ENCODE peak calls at places on chromosomes 2 and 18, in four cellular contexts. One of them, this sample, is unnamed.

GRCh38 chr2:138155304-138155703 is 191.0 kb downstream of the HNMT start:
- DNase-seq in colonic mucosa: no peak
- DNase-seq in HCT116: no peak
- DNase-seq in cardiac fibroblast: no peak
- DNase-seq in this sample: no peak

GRCh38 chr2:232229917-232230310 is 148.6 kb upstream of the ALPP start:
- DNase-seq in HCT116: no peak
- DNase-seq in cardiac fibroblast: peak
- DNase-seq in colonic mucosa: no peak
- DNase-seq in this sample: peak

GRCh38 chr2:107412209-107412904 is 414.3 kb upstream of the RGPD4 start:
- DNase-seq in colonic mucosa: no peak
- DNase-seq in HCT116: no peak
- DNase-seq in cardiac fibroblast: peak
- DNase-seq in this sample: peak

GRCh38 chr2:209602259-209602658 is 169.4 kb upstream of the UNC80 start:
- DNase-seq in HCT116: no peak
- DNase-seq in colonic mucosa: no peak
- DNase-seq in cardiac fibroblast: no peak
- DNase-seq in this sample: no peak

GRCh38 chr2:58604096-58604495 is 363.0 kb upstream of the FANCL start:
- DNase-seq in colonic mucosa: no peak
- DNase-seq in cardiac fibroblast: no peak
- DNase-seq in HCT116: no peak
- DNase-seq in this sample: no peak

GRCh38 chr2:4134881-4135565 is 431.6 kb downstream of the DCDC2C start:
- DNase-seq in HCT116: no peak
- DNase-seq in cardiac fibroblast: no peak
- DNase-seq in colonic mucosa: no peak
- DNase-seq in this sample: no peak

GRCh38 chr2:714005-714741 is 37.0 kb upstream of the TMEM18 start:
- DNase-seq in colonic mucosa: peak
- DNase-seq in cardiac fibroblast: peak
- DNase-seq in HCT116: peak
- DNase-seq in this sample: peak

GRCh38 chr2:193695367-193695766 is 1500.6 kb upstream of the TMEFF2 start:
- DNase-seq in colonic mucosa: no peak
- DNase-seq in cardiac fibroblast: peak
- DNase-seq in HCT116: peak
- DNase-seq in this sample: peak

GRCh38 chr2:235541838-235542549 is 48.2 kb downstream of the AGAP1 start:
- DNase-seq in colonic mucosa: peak
- DNase-seq in HCT116: no peak
- DNase-seq in cardiac fibroblast: no peak
- DNase-seq in this sample: no peak

GRCh38 chr18:23894661-23895175 is 119.8 kb upstream of the TTC39C start:
- DNase-seq in HCT116: no peak
- DNase-seq in cardiac fibroblast: no peak
- DNase-seq in colonic mucosa: no peak
- DNase-seq in this sample: no peak

GRCh38 chr18:12657048-12657848 is 659 bp downstream of the SPIRE1 start:
- DNase-seq in HCT116: no peak
- DNase-seq in cardiac fibroblast: peak
- DNase-seq in colonic mucosa: no peak
- DNase-seq in this sample: peak

GRCh38 chr18:13258792-13259385 is 40.3 kb downstream of the LDLRAD4 start:
- DNase-seq in colonic mucosa: no peak
- DNase-seq in HCT116: no peak
- DNase-seq in cardiac fibroblast: no peak
- DNase-seq in this sample: no peak

GRCh38 chr2:240886678-240887574 is 9.0 kb downstream of the MAB21L4 start:
- DNase-seq in cardiac fibroblast: no peak
- DNase-seq in colonic mucosa: no peak
- DNase-seq in HCT116: no peak
- DNase-seq in this sample: no peak

GRCh38 chr18:68803371-68803770 is 5.5 kb downstream of the CCDC102B start:
- DNase-seq in colonic mucosa: peak
- DNase-seq in cardiac fibroblast: peak
- DNase-seq in HCT116: no peak
- DNase-seq in this sample: peak

GRCh38 chr18:44636241-44636640 is 44.4 kb upstream of the SETBP1 start:
- DNase-seq in cardiac fibroblast: no peak
- DNase-seq in colonic mucosa: no peak
- DNase-seq in HCT116: no peak
- DNase-seq in this sample: no peak

GRCh38 chr2:55452879-55453278 is 33.2 kb upstream of the CCDC88A start:
- DNase-seq in colonic mucosa: no peak
- DNase-seq in cardiac fibroblast: no peak
- DNase-seq in HCT116: no peak
- DNase-seq in this sample: no peak

DNA sequence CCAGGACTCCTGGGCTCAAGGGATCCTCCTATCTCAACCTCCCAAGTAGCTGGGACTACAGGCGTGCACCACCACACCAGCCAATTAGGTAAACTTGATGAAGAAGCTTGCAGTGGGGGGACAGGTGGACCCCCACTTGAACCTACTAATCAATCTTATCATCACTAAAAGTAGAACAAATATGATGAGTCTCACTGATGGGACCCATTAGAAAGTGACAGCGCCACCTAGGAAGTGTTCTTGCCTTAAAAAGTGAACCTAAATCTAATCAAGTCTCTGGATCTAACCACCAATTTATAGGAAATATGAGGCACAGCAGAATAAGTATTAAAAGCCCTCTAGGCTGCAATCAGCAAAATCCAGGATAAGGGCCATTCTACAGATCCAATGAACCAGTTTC is 79.2 kb downstream of the BIN1 start:
- DNase-seq in HCT116: no peak
- DNase-seq in colonic mucosa: no peak
- DNase-seq in cardiac fibroblast: no peak
- DNase-seq in this sample: no peak
- TF ChIP-seq CTCF in HCT116: peak
- TF ChIP-seq CTCF in colonic mucosa: no peak
- TF ChIP-seq CTCF in cardiac fibroblast: no peak
- TF ChIP-seq CTCF in this sample: no peak

GRCh38 chr18:5895886-5896740 is 791 bp upstream of the TMEM200C start:
- DNase-seq in cardiac fibroblast: no peak
- DNase-seq in colonic mucosa: no peak
- DNase-seq in HCT116: no peak
- DNase-seq in this sample: no peak
- H3K4me3 ChIP-seq in cardiac fibroblast: no peak
- H3K4me3 ChIP-seq in colonic mucosa: peak
- H3K4me3 ChIP-seq in HCT116: no peak
- H3K4me3 ChIP-seq in this sample: peak

GRCh38 chr2:15850534-15850933 is 89.8 kb upstream of the MYCN start:
- DNase-seq in colonic mucosa: no peak
- DNase-seq in cardiac fibroblast: no peak
- DNase-seq in HCT116: no peak
- DNase-seq in this sample: no peak
- TF ChIP-seq CTCF in colonic mucosa: no peak
- TF ChIP-seq CTCF in cardiac fibroblast: no peak
- TF ChIP-seq CTCF in HCT116: no peak
- TF ChIP-seq CTCF in this sample: no peak

DNA sequence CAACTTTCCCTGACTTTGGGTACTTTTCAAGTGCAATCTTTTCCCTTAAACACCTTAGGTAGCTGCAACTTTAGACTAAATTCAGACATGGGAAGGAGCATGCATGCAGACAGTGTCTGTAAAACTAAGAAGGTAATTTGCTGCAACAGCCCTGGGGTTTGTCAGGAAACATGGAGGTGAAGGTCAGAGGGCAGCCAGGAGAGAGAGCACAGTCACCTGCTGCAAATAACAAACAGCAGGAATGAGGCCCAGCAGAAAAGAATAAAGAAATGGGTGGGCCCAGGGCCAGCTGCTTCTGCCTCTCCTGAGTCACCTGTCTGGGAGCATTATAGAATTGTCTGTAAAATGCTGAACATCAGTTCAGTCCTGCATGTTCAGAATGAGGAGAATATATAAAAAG is 35.2 kb downstream of the MTHFD2 start:
- DNase-seq in colonic mucosa: no peak
- DNase-seq in HCT116: no peak
- DNase-seq in cardiac fibroblast: no peak
- DNase-seq in this sample: no peak
- H3K4me3 ChIP-seq in colonic mucosa: no peak
- H3K4me3 ChIP-seq in HCT116: no peak
- H3K4me3 ChIP-seq in cardiac fibroblast: no peak
- H3K4me3 ChIP-seq in this sample: no peak

GRCh38 chr18:58785870-58786269 is 78.8 kb upstream of the ZNF532 start:
- DNase-seq in HCT116: no peak
- DNase-seq in cardiac fibroblast: no peak
- DNase-seq in colonic mucosa: no peak
- DNase-seq in this sample: no peak

GRCh38 chr18:58784601-58785137 is 80.0 kb upstream of the ZNF532 start:
- DNase-seq in cardiac fibroblast: peak
- DNase-seq in HCT116: no peak
- DNase-seq in colonic mucosa: no peak
- DNase-seq in this sample: no peak

GRCh38 chr18:58787750-58788149 is 76.9 kb upstream of the ZNF532 start:
- DNase-seq in HCT116: no peak
- DNase-seq in cardiac fibroblast: no peak
- DNase-seq in colonic mucosa: no peak
- DNase-seq in this sample: no peak

GRCh38 chr18:58788470-58788869 is 76.2 kb upstream of the ZNF532 start:
- DNase-seq in HCT116: no peak
- DNase-seq in colonic mucosa: no peak
- DNase-seq in cardiac fibroblast: no peak
- DNase-seq in this sample: no peak

GRCh38 chr18:58785171-58785805 is 79.4 kb upstream of the ZNF532 start:
- DNase-seq in HCT116: peak
- DNase-seq in cardiac fibroblast: peak
- DNase-seq in colonic mucosa: peak
- DNase-seq in this sample: peak
- TF ChIP-seq CTCF in HCT116: peak
- TF ChIP-seq CTCF in cardiac fibroblast: peak
- TF ChIP-seq CTCF in colonic mucosa: no peak
- TF ChIP-seq CTCF in this sample: peak

GRCh38 chr2:169705927-169706326 is 11.7 kb downstream of the PHOSPHO2 start:
- DNase-seq in HCT116: no peak
- DNase-seq in cardiac fibroblast: peak
- DNase-seq in colonic mucosa: no peak
- DNase-seq in this sample: peak
- H3K4me3 ChIP-seq in HCT116: no peak
- H3K4me3 ChIP-seq in cardiac fibroblast: no peak
- H3K4me3 ChIP-seq in colonic mucosa: no peak
- H3K4me3 ChIP-seq in this sample: no peak

This sample was measured in fibroblast of the aortic adventitia.